ENCODE peak calls at places on chromosomes 5 and 9, in seven cellular contexts. H is kidney tubule cell; Y is amniotic epithelial cell; G is neural crest cell; U is activated CD4-positive, CD25-positive, alpha-beta regulatory T cell; T is NCI-H774; F is left ventricle myocardium inferior. I is an unnamed sample.

GRCh38 chr9:135450956-135451355 is 28.6 kb upstream of the PPP1R26 start:
- DNase-seq in H (no peak), Y (no peak), F (no peak), T (no peak), G (no peak), U (no peak), I (no peak)

GRCh38 chr5:176956756-176957155 is 49.8 kb downstream of the UIMC1 start:
- DNase-seq in G (no peak), U (no peak), Y (peak; percentile 14), F (no peak), H (no peak), T (no peak), I (no peak)

GRCh38 chr9:132176338-132176737 is 14.5 kb downstream of the NTNG2 start:
- DNase-seq in Y (no peak), G (no peak), F (no peak), T (no peak), H (no peak), U (no peak), I (no peak)

GRCh38 chr5:127723571-127723970 is 20.4 kb downstream of the CCDC192 start:
- DNase-seq in F (peak; percentile 22), G (no peak), U (no peak), Y (peak; percentile 56), T (no peak), H (peak; percentile 18), I (no peak)

GRCh38 chr9:79600466-79600865 is 28.7 kb downstream of the TLE4 start:
- DNase-seq in T (no peak), F (no peak), G (no peak), H (no peak), U (no peak), Y (no peak), I (no peak)

GRCh38 chr9:124835026-124835501 is 18.2 kb upstream of the WDR38 start:
- DNase-seq in H (peak; percentile 86), U (no peak), G (no peak), F (peak; percentile 90), Y (peak; percentile 82), T (no peak), I (no peak)

GRCh38 chr9:82206490-82206889 is 217.9 kb downstream of the SPATA31D1 start:
- DNase-seq in F (no peak), H (no peak), T (no peak), G (no peak), Y (no peak), U (no peak), I (no peak)

GRCh38 chr9:116767219-116767618 is 80.1 kb downstream of the TRIM32 start:
- DNase-seq in T (peak; percentile 33), Y (no peak), F (no peak), G (no peak), H (no peak), U (no peak), I (no peak)

GRCh38 chr5:56052735-56053134 is 58.0 kb upstream of the IL6ST start:
- DNase-seq in G (no peak), Y (no peak), T (no peak), F (no peak), U (no peak), H (no peak), I (no peak)

GRCh38 chr9:33143241-33143642 is 23.9 kb downstream of the B4GALT1 start:
- DNase-seq in H (peak; percentile 81), G (no peak), U (no peak), F (no peak), T (no peak), Y (peak; percentile 89), I (no peak)

GRCh38 chr5:83099445-83099844 is 22.1 kb downstream of the XRCC4 start:
- DNase-seq in T (no peak), U (no peak), Y (no peak), F (no peak), H (no peak), G (no peak), I (no peak)

GRCh38 chr5:141320225-141321169 is at the start of gene TAF7:
- DNase-seq in Y (peak; percentile 91), T (peak; percentile 91), G (peak; percentile 94), H (peak; percentile 94), F (peak; percentile 89), U (peak; percentile 83), I (peak; percentile 78)

GRCh38 chr9:123940721-123941534 is 11.0 kb upstream of the DENND1A start:
- DNase-seq in U (no peak), Y (no peak), T (no peak), G (no peak), F (no peak), H (no peak), I (no peak)

GRCh38 chr5:65774346-65774745 is 52.3 kb downstream of the NLN start:
- DNase-seq in Y (peak; percentile 93), H (peak; percentile 89), G (no peak), U (no peak), F (no peak), T (no peak), I (no peak)

GRCh38 chr5:61754792-61755191 is 422.7 kb downstream of the ZSWIM6 start:
- DNase-seq in G (no peak), Y (no peak), T (no peak), U (no peak), H (no peak), F (no peak), I (no peak)

GRCh38 chr9:123406691-123407536 is 50.9 kb downstream of the CRB2 start:
- DNase-seq in H (no peak), F (no peak), G (no peak), T (peak; percentile 41), U (no peak), Y (peak; percentile 72), I (no peak)

GRCh38 chr5:131996210-131997025 is 15.0 kb downstream of the ACSL6 start:
- DNase-seq in F (no peak), Y (no peak), U (no peak), T (no peak), H (peak; percentile 17), G (no peak), I (no peak)

GRCh38 chr5:136101884-136102283 is 30.8 kb upstream of the SMAD5 start:
- DNase-seq in U (no peak), G (no peak), Y (no peak), F (no peak), H (no peak), T (no peak), I (no peak)

GRCh38 chr9:134627417-134628353 is 13.9 kb upstream of the COL5A1 start:
- DNase-seq in F (no peak), U (no peak), G (no peak), H (no peak), Y (no peak), T (no peak), I (no peak)

GRCh38 chr9:109118802-109119438 is 827 bp downstream of the TMEM245 start:
- DNase-seq in Y (no peak), F (no peak), G (no peak), U (no peak), T (no peak), H (peak; percentile 43), I (no peak)

GRCh38 chr9:136326061-136326776 is 1.1 kb upstream of the GPSM1 start:
- DNase-seq in H (no peak), T (no peak), U (no peak), F (no peak), Y (peak; percentile 70), G (peak; percentile 48), I (no peak)

GRCh38 chr5:176394881-176395675 is 6.5 kb downstream of the HIGD2A start:
- DNase-seq in G (no peak), H (no peak), Y (peak; percentile 21), U (no peak), T (no peak), F (peak; percentile 69), I (no peak)

GRCh38 chr5:149063017-149063687 is at the start of gene SH3TC2:
- DNase-seq in F (peak; percentile 64), Y (peak; percentile 47), G (peak; percentile 48), U (no peak), T (no peak), H (peak; percentile 89), I (no peak)

GRCh38 chr9:91723420-91724067 is 226.5 kb downstream of the ROR2 start:
- DNase-seq in Y (no peak), F (no peak), H (no peak), U (no peak), T (no peak), G (no peak), I (no peak)

GRCh38 chr9:86792136-86792535 is 155.2 kb downstream of the GAS1 start:
- DNase-seq in G (no peak), H (peak; percentile 87), U (no peak), F (no peak), T (no peak), Y (peak; percentile 16), I (no peak)

GRCh38 chr5:35881758-35882157 is 25.1 kb downstream of the IL7R start:
- DNase-seq in U (no peak), F (no peak), Y (no peak), H (peak; percentile 44), T (no peak), G (no peak), I (no peak)

I was measured in activated gamma-delta T cell.